ENCODE peak calls at places on chromosomes 16 and 17, in eight cellular contexts. One of them, this sample, is unnamed.

GRCh38 chr17:37742114-37742761 is 2.6 kb downstream of the HNF1B start:
- DNase-seq in iPS-NIHi11: peak; percentile 66
- DNase-seq in NCI-H1417 treated with DMSO at 0.1 percent for 48 hours: no peak
- DNase-seq in CD8-positive, alpha-beta T cell: no peak
- DNase-seq in activated gamma-delta T cell treated with anti-CD3 and anti-CD28 coated beads, Interleukin-2, amount 50 U/mL, for 16 hours: no peak
- DNase-seq in LoVo: peak; percentile 6
- DNase-seq in stimulated activated CD8-positive, alpha-beta memory T cell treated with anti-CD3 and anti-CD28 coated beads, Interleukin-7, amount 100 ng/mL, for 1 hour: no peak
- DNase-seq in osteocyte: no peak
- DNase-seq in this sample: peak; percentile 20

GRCh38 chr16:48393843-48394703 is 8.9 kb upstream of the SIAH1 start:
- DNase-seq in iPS-NIHi11: no peak
- DNase-seq in NCI-H1417 treated with DMSO at 0.1 percent for 48 hours: no peak
- DNase-seq in CD8-positive, alpha-beta T cell: no peak
- DNase-seq in activated gamma-delta T cell treated with anti-CD3 and anti-CD28 coated beads, Interleukin-2, amount 50 U/mL, for 16 hours: no peak
- DNase-seq in LoVo: no peak
- DNase-seq in stimulated activated CD8-positive, alpha-beta memory T cell treated with anti-CD3 and anti-CD28 coated beads, Interleukin-7, amount 100 ng/mL, for 1 hour: no peak
- DNase-seq in osteocyte: no peak
- DNase-seq in this sample: no peak

GRCh38 chr16:63749256-63749655 is 1372.6 kb downstream of the CDH11 start:
- DNase-seq in iPS-NIHi11: no peak
- DNase-seq in NCI-H1417 treated with DMSO at 0.1 percent for 48 hours: no peak
- DNase-seq in CD8-positive, alpha-beta T cell: no peak
- DNase-seq in activated gamma-delta T cell treated with anti-CD3 and anti-CD28 coated beads, Interleukin-2, amount 50 U/mL, for 16 hours: no peak
- DNase-seq in LoVo: no peak
- DNase-seq in stimulated activated CD8-positive, alpha-beta memory T cell treated with anti-CD3 and anti-CD28 coated beads, Interleukin-7, amount 100 ng/mL, for 1 hour: no peak
- DNase-seq in osteocyte: no peak
- DNase-seq in this sample: no peak

GRCh38 chr17:72126575-72127486 is 6.0 kb downstream of the SOX9 start:
- DNase-seq in iPS-NIHi11: no peak
- DNase-seq in NCI-H1417 treated with DMSO at 0.1 percent for 48 hours: no peak
- DNase-seq in CD8-positive, alpha-beta T cell: no peak
- DNase-seq in activated gamma-delta T cell treated with anti-CD3 and anti-CD28 coated beads, Interleukin-2, amount 50 U/mL, for 16 hours: no peak
- DNase-seq in LoVo: peak; percentile 69
- DNase-seq in stimulated activated CD8-positive, alpha-beta memory T cell treated with anti-CD3 and anti-CD28 coated beads, Interleukin-7, amount 100 ng/mL, for 1 hour: no peak
- DNase-seq in osteocyte: no peak
- DNase-seq in this sample: no peak

GRCh38 chr16:10552998-10553491 is 27.4 kb downstream of the EMP2 start:
- DNase-seq in iPS-NIHi11: peak; percentile 82
- DNase-seq in NCI-H1417 treated with DMSO at 0.1 percent for 48 hours: no peak
- DNase-seq in CD8-positive, alpha-beta T cell: peak; percentile 62
- DNase-seq in activated gamma-delta T cell treated with anti-CD3 and anti-CD28 coated beads, Interleukin-2, amount 50 U/mL, for 16 hours: peak; percentile 35
- DNase-seq in LoVo: no peak
- DNase-seq in stimulated activated CD8-positive, alpha-beta memory T cell treated with anti-CD3 and anti-CD28 coated beads, Interleukin-7, amount 100 ng/mL, for 1 hour: no peak
- DNase-seq in osteocyte: no peak
- DNase-seq in this sample: no peak

GRCh38 chr17:79249945-79250521 is 175.4 kb downstream of the ENGASE start:
- DNase-seq in iPS-NIHi11: no peak
- DNase-seq in NCI-H1417 treated with DMSO at 0.1 percent for 48 hours: no peak
- DNase-seq in CD8-positive, alpha-beta T cell: no peak
- DNase-seq in activated gamma-delta T cell treated with anti-CD3 and anti-CD28 coated beads, Interleukin-2, amount 50 U/mL, for 16 hours: no peak
- DNase-seq in LoVo: no peak
- DNase-seq in stimulated activated CD8-positive, alpha-beta memory T cell treated with anti-CD3 and anti-CD28 coated beads, Interleukin-7, amount 100 ng/mL, for 1 hour: no peak
- DNase-seq in osteocyte: no peak
- DNase-seq in this sample: no peak

GRCh38 chr17:17971431-17972125 is 622 bp downstream of the TOM1L2 start:
- DNase-seq in iPS-NIHi11: no peak
- DNase-seq in NCI-H1417 treated with DMSO at 0.1 percent for 48 hours: no peak
- DNase-seq in CD8-positive, alpha-beta T cell: no peak
- DNase-seq in activated gamma-delta T cell treated with anti-CD3 and anti-CD28 coated beads, Interleukin-2, amount 50 U/mL, for 16 hours: peak; percentile 4
- DNase-seq in LoVo: peak; percentile 6
- DNase-seq in stimulated activated CD8-positive, alpha-beta memory T cell treated with anti-CD3 and anti-CD28 coated beads, Interleukin-7, amount 100 ng/mL, for 1 hour: no peak
- DNase-seq in osteocyte: no peak
- DNase-seq in this sample: no peak

GRCh38 chr16:15775209-15775608 is 81.6 kb downstream of the MYH11 start:
- DNase-seq in iPS-NIHi11: peak; percentile 36
- DNase-seq in NCI-H1417 treated with DMSO at 0.1 percent for 48 hours: no peak
- DNase-seq in CD8-positive, alpha-beta T cell: no peak
- DNase-seq in activated gamma-delta T cell treated with anti-CD3 and anti-CD28 coated beads, Interleukin-2, amount 50 U/mL, for 16 hours: no peak
- DNase-seq in LoVo: no peak
- DNase-seq in stimulated activated CD8-positive, alpha-beta memory T cell treated with anti-CD3 and anti-CD28 coated beads, Interleukin-7, amount 100 ng/mL, for 1 hour: no peak
- DNase-seq in osteocyte: no peak
- DNase-seq in this sample: no peak

GRCh38 chr17:66900126-66901010 is 64.1 kb upstream of the CACNG4 start:
- DNase-seq in iPS-NIHi11: no peak
- DNase-seq in NCI-H1417 treated with DMSO at 0.1 percent for 48 hours: no peak
- DNase-seq in CD8-positive, alpha-beta T cell: no peak
- DNase-seq in activated gamma-delta T cell treated with anti-CD3 and anti-CD28 coated beads, Interleukin-2, amount 50 U/mL, for 16 hours: no peak
- DNase-seq in LoVo: no peak
- DNase-seq in stimulated activated CD8-positive, alpha-beta memory T cell treated with anti-CD3 and anti-CD28 coated beads, Interleukin-7, amount 100 ng/mL, for 1 hour: no peak
- DNase-seq in osteocyte: no peak
- DNase-seq in this sample: no peak